ENCODE peak calls at places on chromosome 17, in five cellular contexts. V is fibroblast of lung, P is left lung, F is body of pancreas, R is uterus. D is an unnamed sample.

GRCh38 chr17:75909812-75910274 is 5.2 kb upstream of the MRPL38 start:
- DNase-seq in R (peak; percentile 80), F (no peak), V (no peak), P (no peak), D (no peak)

GRCh38 chr17:63029520-63029919 is 63.5 kb downstream of the TANC2 start:
- DNase-seq in R (no peak), F (no peak), P (no peak), V (peak; percentile 85), D (no peak)

GRCh38 chr17:35257080-35257701 is 14.3 kb downstream of the SLFN5 start:
- DNase-seq in P (no peak), V (peak; percentile 69), R (no peak), F (peak; percentile 82), D (no peak)

GRCh38 chr17:2564876-2565275 is 28.6 kb upstream of the PAFAH1B1 start:
- DNase-seq in R (no peak), F (peak; percentile 35), V (peak; percentile 21), P (peak; percentile 68), D (no peak)

GRCh38 chr17:64103751-64104364 is 26.1 kb downstream of the ERN1 start:
- DNase-seq in P (no peak), R (no peak), V (peak; percentile 68), F (no peak), D (no peak)

GRCh38 chr17:73551144-73551543 is 93.1 kb downstream of the SDK2 start:
- DNase-seq in F (no peak), V (no peak), R (no peak), P (no peak), D (no peak)

GRCh38 chr17:11391134-11391533 is 150.1 kb downstream of the SHISA6 start:
- DNase-seq in P (no peak), V (no peak), R (no peak), F (peak; percentile 24), D (no peak)

GRCh38 chr17:9402590-9403199 is 172.9 kb downstream of the STX8 start:
- DNase-seq in P (no peak), R (no peak), F (no peak), V (no peak), D (peak; percentile 13)

GRCh38 chr17:77496401-77496801 is 355.6 kb downstream of the SEC14L1 start:
- DNase-seq in V (no peak), F (no peak), P (peak; percentile 31), R (no peak), D (no peak)

GRCh38 chr17:27545562-27546229 is 85.3 kb upstream of the LGALS9 start:
- DNase-seq in R (no peak), F (peak; percentile 82), V (peak; percentile 91), P (no peak), D (no peak)

GRCh38 chr17:6677158-6677831 is 25.7 kb downstream of the C17orf100 start:
- DNase-seq in P (no peak), R (no peak), F (no peak), V (peak; percentile 68), D (no peak)

GRCh38 chr17:15456972-15457722 is 10.3 kb downstream of the CDRT4 start:
- DNase-seq in F (peak; percentile 48), R (peak; percentile 70), V (peak; percentile 87), P (no peak), D (no peak)

GRCh38 chr17:37478187-37478586 is 11.5 kb upstream of the DUSP14 start:
- DNase-seq in V (no peak), F (no peak), R (no peak), P (no peak), D (no peak)

GRCh38 chr17:82948081-82948511 is 108.3 kb upstream of the ZNF750 start:
- DNase-seq in R (peak; percentile 7), F (peak; percentile 4), P (peak; percentile 19), V (no peak), D (no peak)

GRCh38 chr17:79812969-79813825 is 16.3 kb upstream of the CBX8 start:
- DNase-seq in F (peak; percentile 33), P (no peak), V (no peak), R (no peak), D (no peak)

GRCh38 chr17:48630925-48631692 is 5.0 kb upstream of the HOXB9 start:
- DNase-seq in F (no peak), P (no peak), R (no peak), V (no peak), D (no peak)

GRCh38 chr17:38417210-38417951 is 10.9 kb upstream of the ARHGAP23 start:
- DNase-seq in P (no peak), F (no peak), V (no peak), R (no peak), D (no peak)

GRCh38 chr17:40821536-40821935 is 878 bp downstream of the KRT10 start:
- DNase-seq in F (no peak), V (peak; percentile 22), P (no peak), R (no peak), D (no peak)

GRCh38 chr17:75472119-75472518 is 15.7 kb downstream of the TMEM94 start:
- DNase-seq in P (no peak), R (no peak), V (no peak), F (no peak), D (no peak)

GRCh38 chr17:35046740-35047283 is 16.7 kb downstream of the RFFL start:
- DNase-seq in F (no peak), P (no peak), V (peak; percentile 91), R (no peak), D (peak; percentile 45)

GRCh38 chr17:45757431-45758218 is 26.5 kb upstream of the CRHR1 start:
- DNase-seq in P (no peak), F (no peak), V (no peak), R (no peak), D (no peak)

GRCh38 chr17:20008242-20009051 is 712 bp upstream of the SPECC1 start:
- DNase-seq in R (peak; percentile 38), V (peak; percentile 25), F (peak; percentile 30), P (no peak), D (peak; percentile 2)

GRCh38 chr17:4856271-4856936 is 23.3 kb downstream of the MINK1 start:
- DNase-seq in P (no peak), R (no peak), F (no peak), V (no peak), D (no peak)
- H3K27ac ChIP-seq in P (peak overlapping the region; percentile 55), R (no peak overlapping the region), F (no peak overlapping the region), V (no peak overlapping the region), D (no peak overlapping the region)

DNA sequence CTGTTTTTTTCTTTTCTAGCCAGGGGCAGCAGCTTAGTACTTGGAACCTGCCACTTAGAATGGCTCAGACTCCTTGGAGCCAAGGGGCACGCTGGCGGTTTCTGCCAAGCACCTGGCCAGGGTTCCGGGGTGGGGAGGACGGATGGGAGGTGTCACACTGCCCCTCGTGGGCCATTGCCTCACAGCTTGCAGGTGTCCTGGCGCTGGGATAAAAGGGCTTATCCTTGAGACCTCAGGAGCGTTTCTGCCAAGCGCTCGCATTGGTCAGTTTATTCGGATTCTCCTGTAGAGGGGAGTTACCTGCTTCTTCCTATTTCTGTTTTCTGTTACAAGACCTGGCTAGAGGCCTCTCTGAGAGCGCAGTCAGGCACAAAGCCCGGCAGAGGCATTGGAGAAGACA is 234.6 kb downstream of the MSI2 start:
- DNase-seq in F (no peak), V (no peak), R (no peak), P (no peak), D (no peak)
- H3K27ac ChIP-seq in F (no peak overlapping the region), V (no peak overlapping the region), R (no peak overlapping the region), P (no peak overlapping the region), D (no peak overlapping the region)

GRCh38 chr17:43875476-43876147 is 28.6 kb downstream of the CD300LG start:
- DNase-seq in F (no peak), R (no peak), V (no peak), P (no peak), D (no peak)

GRCh38 chr17:43873815-43874214 is 26.8 kb downstream of the CD300LG start:
- DNase-seq in R (no peak), V (no peak), F (no peak), P (no peak), D (no peak)

GRCh38 chr17:43873091-43873490 is 26.1 kb downstream of the CD300LG start:
- DNase-seq in F (no peak), P (no peak), V (no peak), R (no peak), D (no peak)

GRCh38 chr17:43874293-43874692 is 27.3 kb downstream of the CD300LG start:
- DNase-seq in F (peak; percentile 63), R (no peak), V (no peak), P (no peak), D (no peak)

DNA sequence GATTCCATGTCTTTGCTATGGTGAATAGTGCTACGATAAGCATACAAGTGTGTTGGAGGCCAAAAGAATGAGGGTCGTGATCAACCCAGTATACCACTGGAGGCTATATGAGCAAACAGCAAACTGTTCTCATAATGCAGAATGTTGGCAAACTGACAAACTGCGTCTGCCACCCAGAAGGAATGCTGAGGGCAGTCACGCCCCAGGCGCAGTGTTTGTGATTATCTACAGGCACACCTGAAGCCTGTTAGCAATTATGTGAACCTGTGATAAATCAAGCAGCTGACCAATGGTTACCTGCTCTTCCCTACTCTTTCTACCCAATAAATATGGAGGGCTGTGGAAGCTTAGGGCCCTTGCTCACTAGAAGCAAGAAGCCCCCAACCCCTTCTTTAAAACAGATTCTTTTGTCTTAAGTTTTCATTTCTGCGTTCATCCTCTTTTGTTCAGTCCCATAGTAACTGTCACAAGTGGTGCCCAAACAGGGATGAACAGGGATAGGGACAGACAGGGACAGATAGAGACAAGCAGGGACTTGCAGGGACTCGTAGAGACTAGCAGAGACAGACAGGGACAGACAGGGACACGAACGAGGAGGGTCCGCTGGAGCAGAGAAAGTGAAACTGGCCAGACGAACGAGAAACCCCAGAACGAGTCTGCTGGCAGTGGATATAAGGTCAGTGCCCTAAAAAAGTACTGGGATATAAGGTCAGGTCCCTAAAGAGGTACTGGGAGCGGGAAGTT is 25.1 kb downstream of the CD300LG start:
- DNase-seq in R (no peak), P (no peak), F (peak; percentile 57), V (no peak), D (no peak)
- H3K27ac ChIP-seq in R (no peak overlapping the region), P (no peak overlapping the region), F (peak overlapping the region; percentile 15), V (no peak overlapping the region), D (no peak overlapping the region)

DNA sequence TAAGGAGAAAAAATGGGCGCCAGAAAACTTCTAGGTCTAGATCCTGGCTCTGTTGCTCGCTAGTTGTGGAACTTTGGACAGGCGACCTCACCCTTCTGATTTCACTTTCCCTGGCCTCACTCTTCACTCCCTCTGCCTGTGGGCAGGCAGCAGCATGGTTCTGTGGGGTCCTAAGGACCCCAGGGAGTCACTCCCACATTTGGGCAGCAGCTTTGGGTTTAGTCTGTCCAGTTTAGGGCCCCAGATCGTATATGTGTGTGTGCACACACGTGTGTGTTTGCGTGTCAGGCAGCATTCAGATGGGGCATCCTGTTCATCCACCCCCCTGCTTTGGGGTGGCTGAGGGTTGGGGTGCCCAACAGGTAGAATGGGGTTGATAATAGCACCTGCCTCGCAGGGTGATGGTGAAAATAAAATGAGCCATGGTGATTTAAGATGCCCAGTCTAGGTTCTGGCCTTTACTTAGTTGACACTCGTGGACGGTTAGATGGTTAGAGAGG is 102.2 kb downstream of the RAB11FIP4 start:
- DNase-seq in P (no peak), V (no peak), R (no peak), F (peak; percentile 16), D (no peak)
- H3K27ac ChIP-seq in P (peak overlapping the region; percentile 92), V (no peak overlapping the region), R (no peak overlapping the region), F (peak overlapping the region; percentile 99), D (peak overlapping the region; percentile 81)

GRCh38 chr17:49814781-49815496 is 26.5 kb downstream of the KAT7 start:
- DNase-seq in F (no peak), V (no peak), P (no peak), R (no peak), D (no peak)
- H3K27ac ChIP-seq in F (peak overlapping the region; percentile 23), V (no peak overlapping the region), P (peak overlapping the region; percentile 55), R (no peak overlapping the region), D (no peak overlapping the region)

DNA sequence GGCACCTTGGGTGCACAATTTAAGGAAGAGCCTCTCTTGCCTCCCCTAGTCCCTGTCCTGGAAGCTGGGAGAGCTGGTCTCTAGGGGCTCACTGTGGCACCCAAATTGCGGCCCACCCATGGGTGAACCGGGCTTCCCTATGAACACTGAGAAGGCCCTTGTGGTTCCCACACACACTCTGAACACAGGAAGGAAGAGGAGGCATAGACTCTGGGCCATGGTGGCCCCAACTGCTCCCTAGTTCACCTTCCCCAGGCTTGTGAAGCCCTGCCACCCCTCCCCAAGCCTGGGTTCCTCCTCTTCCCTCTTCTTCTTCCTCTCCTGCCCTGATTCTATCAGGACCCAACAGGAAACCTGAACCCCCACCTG is 10.5 kb downstream of the SREBF1 start:
- DNase-seq in R (no peak), V (no peak), F (no peak), P (no peak), D (no peak)
- H3K27ac ChIP-seq in R (peak overlapping the region; percentile 86), V (no peak overlapping the region), F (peak overlapping the region; percentile 86), P (peak overlapping the region; percentile 6), D (peak overlapping the region; percentile 25)

D was measured in CD4-positive, alpha-beta T cell.